ENCODE peak calls at places on chromosomes 12 and 14, in five cellular contexts. L is A549, D is K562, C is HepG2, U is GM12878. Y is an unnamed sample.

GRCh38 chr12:94173660-94174265 is 25.4 kb downstream of the PLXNC1 start:
- DNase-seq in L (no peak), U (no peak), C (no peak), D (no peak), Y (no peak)

GRCh38 chr12:55830601-55831406 is 1.4 kb upstream of the DNAJC14 start:
- DNase-seq in L (peak), D (peak), U (no peak), C (peak), Y (peak)

GRCh38 chr12:40829738-40830144 is 137.5 kb downstream of the CNTN1 start:
- DNase-seq in C (no peak), U (no peak), L (peak), D (no peak), Y (no peak)

GRCh38 chr12:93645702-93646101 is 31.5 kb upstream of the CRADD start:
- DNase-seq in L (no peak), C (no peak), U (no peak), D (no peak), Y (no peak)

GRCh38 chr14:75274899-75275569 is 3.6 kb upstream of the FOS start:
- DNase-seq in C (no peak), U (peak), D (no peak), L (no peak), Y (no peak)

GRCh38 chr12:98532687-98533304 is 17.4 kb downstream of the TMPO start:
- DNase-seq in C (peak), L (peak), D (peak), U (no peak), Y (peak)

GRCh38 chr12:114938487-114939210 is 254.7 kb upstream of the TBX3 start:
- DNase-seq in L (no peak), U (no peak), C (no peak), D (no peak), Y (no peak)

GRCh38 chr12:45208604-45209487 is 7.0 kb upstream of the ANO6 start:
- DNase-seq in L (no peak), C (peak), D (peak), U (no peak), Y (no peak)

GRCh38 chr14:61337893-61338292 is 16.5 kb downstream of the PRKCH start:
- DNase-seq in C (no peak), U (no peak), L (no peak), D (no peak), Y (no peak)

DNA sequence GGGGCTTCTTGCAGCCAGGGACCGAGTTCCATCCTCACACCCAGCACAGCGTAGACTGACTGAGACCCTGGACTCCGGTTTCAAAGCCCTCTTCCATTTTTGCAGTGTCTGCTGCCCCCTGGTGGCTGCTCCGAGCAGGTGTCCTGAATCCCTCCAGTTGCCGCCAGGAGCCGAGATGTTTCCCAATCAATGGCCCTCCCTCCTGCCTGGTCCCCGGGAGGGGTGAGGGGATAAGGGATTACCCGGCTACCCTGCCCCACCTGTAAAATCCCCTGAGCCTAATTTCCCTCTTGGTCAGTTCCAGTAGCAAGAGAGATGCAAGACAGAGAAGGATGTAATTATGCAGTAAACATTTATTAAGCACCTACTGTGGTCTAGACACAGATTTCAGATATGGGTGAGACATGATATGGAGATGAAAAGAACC is 55.0 kb downstream of the PHETA1 start:
- DNase-seq in L (peak), U (no peak), C (peak), D (peak), Y (peak)
- TF ChIP-seq JUNB in L (no peak), U (no peak), C (no peak), D (no peak), Y (no peak)

GRCh38 chr14:28681681-28682080 is 84.9 kb upstream of the FOXG1 start:
- DNase-seq in D (no peak), L (no peak), C (no peak), U (no peak), Y (peak)
- TF ChIP-seq JUNB in D (no peak), L (no peak), C (no peak), U (no peak), Y (no peak)

DNA sequence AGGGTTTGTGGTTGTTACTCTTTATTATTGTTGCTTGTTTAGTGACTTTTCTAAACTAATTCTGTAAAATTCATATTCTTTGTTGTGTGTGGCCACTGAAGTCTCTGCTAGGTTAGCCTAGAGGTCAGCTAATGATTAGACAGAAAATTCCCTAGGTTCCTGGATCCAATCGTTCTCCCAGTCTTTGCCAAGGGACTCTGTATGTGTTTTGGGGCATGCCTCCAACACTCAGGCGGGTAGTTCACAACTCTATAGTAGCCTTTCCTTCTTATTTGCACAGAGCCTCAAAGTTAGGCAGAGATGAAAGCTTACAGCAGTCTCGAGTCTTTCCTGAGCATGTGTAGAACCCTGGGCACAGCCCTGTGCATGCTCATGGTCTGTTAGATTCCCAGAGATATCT is 32.7 kb upstream of the RIN3 start:
- DNase-seq in L (no peak), C (no peak), U (no peak), D (no peak), Y (no peak)
- TF ChIP-seq JUNB in L (no peak), C (no peak), U (no peak), D (no peak), Y (no peak)

DNA sequence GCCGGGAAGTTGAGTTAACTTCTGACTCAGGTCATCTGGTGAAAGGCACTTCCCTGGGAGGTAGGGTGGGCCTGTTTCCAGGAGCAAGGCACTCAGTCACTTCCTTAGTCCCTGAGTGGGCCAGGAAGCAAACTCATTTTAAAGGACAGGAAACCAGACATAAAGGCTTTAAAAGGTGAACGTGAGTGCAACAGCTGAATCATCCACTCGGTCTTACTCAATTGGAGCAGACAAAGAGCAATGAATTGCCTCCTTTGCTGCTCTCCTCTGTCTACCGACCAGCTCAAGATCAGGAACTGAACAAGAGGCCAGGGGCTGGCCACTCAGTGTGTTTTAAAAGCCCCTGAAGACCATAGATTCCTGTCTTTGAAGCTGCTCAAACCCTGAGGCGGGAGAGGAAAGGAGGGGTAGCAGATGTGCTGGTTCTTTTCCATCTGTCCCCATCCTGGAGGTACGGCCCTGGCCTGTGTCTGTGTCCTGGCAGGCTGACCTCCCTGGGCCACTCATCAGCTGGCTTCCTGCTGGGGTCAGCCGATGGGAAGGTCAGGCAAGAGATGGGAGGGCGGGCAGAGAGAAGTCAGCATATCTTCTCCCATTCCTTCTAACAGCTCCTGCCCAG is 148.9 kb downstream of the PPM1H start:
- DNase-seq in D (peak), L (peak), C (no peak), U (no peak), Y (no peak)
- TF ChIP-seq JUNB in D (no peak), L (peak), C (no peak), U (no peak), Y (no peak)

DNA sequence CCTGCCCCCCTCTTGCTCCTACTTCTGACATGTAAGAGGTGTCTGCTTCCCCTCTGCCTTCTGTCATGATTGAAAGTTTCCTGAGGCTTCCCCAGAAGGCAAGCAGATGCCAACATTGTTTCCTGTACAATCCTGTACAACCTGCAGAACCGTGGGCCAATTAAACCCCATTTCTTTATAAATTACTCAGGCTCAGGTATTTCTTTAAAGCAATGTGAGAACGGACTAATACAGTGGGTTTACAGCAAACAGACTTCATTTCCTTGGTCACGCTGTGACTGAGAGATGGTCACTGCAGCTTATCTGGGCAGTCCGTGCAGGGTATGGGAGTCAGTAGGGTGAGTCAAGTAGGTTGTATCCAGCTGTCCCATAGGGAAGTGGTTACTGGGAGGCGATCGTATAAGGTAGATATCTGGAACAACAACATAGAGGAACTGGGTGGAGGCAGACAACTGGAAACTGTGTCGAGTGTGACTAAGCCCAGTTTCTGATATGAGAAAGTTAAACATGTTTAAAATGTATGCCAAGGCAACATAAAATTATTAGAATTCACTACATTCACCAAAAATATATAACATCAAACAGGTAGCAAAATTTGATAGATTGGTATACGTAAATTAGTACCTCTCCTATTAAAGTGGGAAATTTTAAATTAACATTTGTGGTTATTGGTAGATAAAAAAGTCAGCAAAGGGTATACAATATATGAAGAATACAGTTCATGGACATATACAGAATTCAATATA is 52.8 kb downstream of the CCDC91 start:
- DNase-seq in D (peak), U (no peak), C (no peak), L (no peak), Y (no peak)
- TF ChIP-seq JUNB in D (no peak), U (no peak), C (no peak), L (no peak), Y (no peak)

DNA sequence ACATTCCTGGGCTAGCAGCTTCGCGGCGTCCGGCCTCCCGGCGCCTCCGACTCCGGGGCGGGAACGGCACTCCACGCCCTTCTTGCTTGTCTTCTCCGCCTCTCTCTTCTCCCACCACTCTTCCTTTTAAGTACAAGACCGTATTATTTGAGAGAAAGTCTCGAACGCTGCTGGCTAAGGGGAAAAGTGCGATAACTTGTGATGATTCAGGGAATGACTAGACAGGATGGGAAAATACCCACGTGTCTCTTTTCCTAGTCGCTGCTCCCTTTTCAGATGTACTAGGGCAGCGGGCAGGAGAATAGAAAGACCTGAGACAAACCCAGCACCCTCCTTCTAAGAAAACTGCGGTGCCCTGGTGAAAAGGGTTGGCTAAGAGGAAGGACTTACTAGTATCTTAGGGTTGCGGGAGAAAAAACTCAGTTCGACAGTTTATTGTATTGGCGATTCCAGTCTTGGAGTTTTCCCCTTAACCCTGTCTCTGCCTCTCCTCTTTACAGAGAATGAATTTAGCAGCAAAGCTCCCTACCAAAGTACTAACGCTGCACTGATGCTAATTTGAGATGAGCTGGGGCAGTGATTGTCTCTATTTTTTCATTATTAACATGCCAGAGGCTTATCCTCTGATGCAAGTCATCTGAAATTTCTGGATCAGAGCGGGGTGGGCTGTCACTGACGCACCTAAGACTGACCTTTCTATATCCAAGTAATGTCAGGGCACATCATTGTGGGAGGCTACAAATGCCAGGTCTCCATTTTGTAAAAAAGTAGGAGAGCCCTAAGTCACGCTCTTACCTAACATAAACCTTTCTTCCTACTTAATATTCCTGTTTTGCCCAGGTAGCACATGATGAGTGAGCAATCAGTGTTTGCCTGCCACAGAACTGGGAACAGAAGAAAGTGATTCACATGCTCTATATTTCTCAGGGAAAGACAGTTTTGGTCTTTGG is 810 bp upstream of the PAWR start:
- DNase-seq in D (no peak), C (peak), L (peak), U (no peak), Y (no peak)
- TF ChIP-seq JUNB in D (no peak), C (no peak), L (no peak), U (no peak), Y (no peak)

DNA sequence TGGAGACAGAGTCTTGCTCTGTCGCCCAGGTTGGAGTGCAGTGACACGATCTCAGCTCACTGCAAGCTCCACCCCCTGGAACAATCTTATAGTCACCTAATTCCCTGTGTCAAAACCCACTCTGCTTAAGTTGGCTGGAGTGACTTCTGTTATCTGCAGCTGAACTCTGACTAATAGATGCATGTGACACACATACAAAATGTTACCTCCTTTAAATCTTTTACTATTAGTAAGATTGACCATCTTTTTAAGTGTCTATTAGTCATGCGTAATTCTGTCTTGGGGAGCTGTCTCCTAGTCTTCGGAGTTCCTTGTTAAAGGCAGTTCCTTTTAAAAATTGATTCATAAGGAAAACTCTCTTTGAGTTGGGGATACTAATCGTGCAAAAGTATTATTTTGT is 7.4 kb downstream of the IFI27L1 start:
- DNase-seq in C (no peak), L (no peak), D (no peak), U (no peak), Y (no peak)
- TF ChIP-seq JUNB in C (no peak), L (no peak), D (no peak), U (no peak), Y (no peak)

GRCh38 chr12:131313635-131314034 is 359.9 kb downstream of the ADGRD1 start:
- DNase-seq in L (no peak), U (no peak), C (no peak), D (no peak), Y (no peak)

GRCh38 chr12:131318045-131318685 is 364.5 kb downstream of the ADGRD1 start:
- DNase-seq in D (no peak), L (no peak), C (no peak), U (no peak), Y (no peak)

GRCh38 chr12:131312793-131313545 is 359.3 kb downstream of the ADGRD1 start:
- DNase-seq in D (no peak), L (no peak), U (no peak), C (no peak), Y (no peak)

GRCh38 chr12:131314524-131315090 is 360.9 kb downstream of the ADGRD1 start:
- DNase-seq in C (no peak), U (no peak), L (no peak), D (no peak), Y (no peak)

GRCh38 chr12:131315601-131316000 is 361.9 kb downstream of the ADGRD1 start:
- DNase-seq in C (no peak), L (no peak), U (no peak), D (no peak), Y (no peak)
- TF ChIP-seq JUNB in C (no peak), L (no peak), U (no peak), D (no peak), Y (no peak)